ENCODE peak calls at places on chromosomes 4 and X, in eight cellular contexts. B, V, G, L, K, C, I and Y are unnamed samples.

GRCh38 chr4:125368161-125368560 is 53.4 kb downstream of the FAT4 start:
- DNase-seq in B (no peak), V (no peak), G (no peak), L (no peak), K (peak; percentile 20), C (no peak), I (no peak), Y (no peak)

GRCh38 chr4:55609393-55609821 is 17.4 kb upstream of the PDCL2 start:
- DNase-seq in B (no peak), V (no peak), G (no peak), L (no peak), K (peak; percentile 98), C (no peak), I (no peak), Y (no peak)

GRCh38 chrX:148755111-148755510 is 254.7 kb downstream of the AFF2 start:
- DNase-seq in B (no peak), V (no peak), G (no peak), L (no peak), K (peak; percentile 48), C (no peak), I (no peak), Y (no peak)

GRCh38 chr4:162265802-162266201 is 102.0 kb upstream of the FSTL5 start:
- DNase-seq in B (no peak), V (no peak), G (no peak), L (no peak), K (no peak), C (no peak), I (no peak), Y (no peak)

GRCh38 chrX:22577181-22577580 is 304.5 kb downstream of the CBLL2 start:
- DNase-seq in B (no peak), V (no peak), G (peak; percentile 25), L (no peak), K (peak; percentile 82), C (no peak), I (peak; percentile 54), Y (no peak)

GRCh38 chrX:10922158-10922557 is 189.0 kb upstream of the HCCS start:
- DNase-seq in B (no peak), V (no peak), G (no peak), L (peak; percentile 52), K (peak; percentile 80), C (no peak), I (peak; percentile 72), Y (no peak)

GRCh38 chrX:125202486-125203378 is 116.9 kb upstream of the TEX13C start:
- DNase-seq in B (no peak), V (no peak), G (no peak), L (no peak), K (no peak), C (no peak), I (no peak), Y (no peak)

GRCh38 chrX:134373736-134374135 is 86.2 kb upstream of the HPRT1 start:
- DNase-seq in B (no peak), V (no peak), G (no peak), L (no peak), K (no peak), C (no peak), I (no peak), Y (no peak)

GRCh38 chr4:142406917-142407501 is 439.1 kb downstream of the INPP4B start:
- DNase-seq in B (no peak), V (no peak), G (no peak), L (no peak), K (no peak), C (no peak), I (no peak), Y (no peak)

GRCh38 chr4:150209140-150209829 is 131.0 kb downstream of the DCLK2 start:
- DNase-seq in B (no peak), V (peak; percentile 55), G (no peak), L (peak; percentile 65), K (peak; percentile 52), C (peak; percentile 21), I (peak; percentile 66), Y (peak; percentile 5)

GRCh38 chr4:6939761-6940743 is 30.4 kb downstream of the TBC1D14 start:
- DNase-seq in B (no peak), V (no peak), G (no peak), L (no peak), K (no peak), C (no peak), I (no peak), Y (no peak)

DNA sequence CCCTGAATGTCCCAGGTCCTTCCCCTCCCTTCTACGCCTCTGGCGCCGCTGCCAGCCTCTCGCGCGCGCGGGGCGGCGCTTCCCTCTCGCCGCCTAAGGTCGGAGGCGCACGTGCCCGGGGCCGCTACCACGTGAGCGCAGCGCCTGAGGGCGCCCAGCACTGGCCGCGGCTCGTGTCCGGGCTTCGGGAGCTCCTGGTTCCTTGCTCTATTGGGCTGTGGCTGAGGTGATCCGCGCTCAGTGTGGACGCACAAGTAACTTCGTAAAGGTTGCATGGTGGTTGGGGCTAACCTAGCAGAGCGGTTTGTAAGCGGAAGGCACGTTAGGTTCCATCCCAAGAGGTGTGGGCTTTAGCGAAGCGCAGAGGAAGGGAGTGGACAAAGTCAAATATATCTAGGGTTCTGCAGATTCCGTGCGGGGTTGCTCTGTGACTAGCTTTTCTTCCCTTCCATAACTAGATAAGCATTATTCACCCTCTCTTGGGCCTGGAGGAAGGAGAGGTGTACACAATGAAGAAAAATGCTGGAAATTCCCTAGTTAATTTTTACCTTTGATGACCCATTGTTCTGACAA is 1.8 kb downstream of the TLL1 start:
- DNase-seq in B (no peak), V (peak; percentile 19), G (no peak), L (peak; percentile 68), K (peak; percentile 7), C (no peak), I (no peak), Y (no peak)
- H3K4me3 ChIP-seq in B (peak overlapping the region; percentile 54), V (peak overlapping the region; percentile 27), G (no peak overlapping the region), L (no peak overlapping the region), K (peak overlapping the region; percentile 42), C (no peak overlapping the region), I (peak overlapping the region; percentile 62), Y (no peak overlapping the region)

DNA sequence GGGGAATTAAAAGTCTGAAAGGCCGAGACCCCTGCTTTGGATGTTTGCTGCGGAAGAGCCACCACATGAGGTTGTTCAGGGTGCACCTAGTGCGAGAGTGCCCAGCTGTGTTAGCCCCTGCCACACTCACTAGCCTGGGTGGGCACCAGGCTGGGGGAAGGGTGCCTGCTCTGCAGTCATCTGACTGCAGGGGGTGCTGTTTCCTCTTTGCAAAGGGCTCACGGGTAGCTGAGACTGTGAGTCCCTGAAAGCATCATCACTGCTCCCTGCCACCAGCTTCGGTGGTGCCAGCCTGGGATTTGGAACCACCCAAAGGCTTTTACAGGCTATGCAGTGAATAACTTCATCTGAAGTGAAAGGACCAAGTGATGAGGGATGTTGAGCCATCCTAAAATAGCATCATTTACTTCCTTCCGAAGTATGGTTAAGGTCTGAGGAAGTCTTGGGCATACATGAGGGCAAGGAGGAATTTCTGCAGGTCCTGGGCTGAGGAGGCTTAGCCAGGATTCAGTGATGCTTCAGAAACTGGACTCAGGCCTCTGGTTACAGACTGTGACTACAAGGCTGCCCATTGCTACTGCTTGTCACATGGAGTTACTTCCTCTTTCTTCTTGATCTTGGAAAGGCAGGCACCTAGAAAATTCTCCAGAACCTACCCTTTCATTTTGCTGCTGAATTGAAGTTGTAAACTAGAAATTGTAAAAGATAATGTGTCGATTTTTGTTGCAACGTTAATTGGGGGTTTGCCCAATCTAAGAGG is 293.2 kb upstream of the PRPS2 start:
- DNase-seq in B (no peak), V (no peak), G (peak; percentile 10), L (no peak), K (no peak), C (peak; percentile 59), I (no peak), Y (no peak)
- TF ChIP-seq CTCF in B (no peak), V (no peak), G (no peak), L (no peak), K (peak; percentile 36), C (peak; percentile 76), I (peak; percentile 16), Y (peak; percentile 71)

DNA sequence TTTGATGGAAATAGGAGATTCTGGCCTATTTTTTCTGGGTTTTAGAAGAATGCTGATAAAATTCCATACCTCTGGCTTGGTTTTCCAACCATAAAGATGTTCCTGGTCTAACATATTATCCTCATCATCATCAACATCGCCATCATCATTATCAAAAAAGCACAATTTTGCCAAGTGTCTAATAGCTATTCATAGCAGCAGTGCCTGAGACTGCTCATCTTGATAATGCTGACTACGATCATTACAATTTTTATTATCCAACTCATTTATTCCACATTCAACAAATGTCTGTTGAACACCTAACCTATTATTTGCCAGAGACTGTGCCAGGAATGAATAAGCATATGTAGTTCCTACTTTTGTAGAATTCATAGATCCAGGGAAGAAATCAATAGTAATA is 303.5 kb upstream of the GATB start:
- DNase-seq in B (no peak), V (no peak), G (no peak), L (no peak), K (no peak), C (no peak), I (no peak), Y (no peak)
- H3K4me3 ChIP-seq in B (no peak overlapping the region), V (no peak overlapping the region), G (no peak overlapping the region), L (no peak overlapping the region), K (no peak overlapping the region), C (no peak overlapping the region), I (no peak overlapping the region), Y (no peak overlapping the region)

GRCh38 chrX:110125435-110125834 is 122.5 kb downstream of the TMEM164 start:
- DNase-seq in B (no peak), V (no peak), G (no peak), L (no peak), K (no peak), C (no peak), I (no peak), Y (no peak)
- TF ChIP-seq CTCF in B (no peak), V (no peak), G (peak; percentile 37), L (no peak), K (peak; percentile 17), C (peak; percentile 16), I (peak; percentile 56), Y (no peak)

DNA sequence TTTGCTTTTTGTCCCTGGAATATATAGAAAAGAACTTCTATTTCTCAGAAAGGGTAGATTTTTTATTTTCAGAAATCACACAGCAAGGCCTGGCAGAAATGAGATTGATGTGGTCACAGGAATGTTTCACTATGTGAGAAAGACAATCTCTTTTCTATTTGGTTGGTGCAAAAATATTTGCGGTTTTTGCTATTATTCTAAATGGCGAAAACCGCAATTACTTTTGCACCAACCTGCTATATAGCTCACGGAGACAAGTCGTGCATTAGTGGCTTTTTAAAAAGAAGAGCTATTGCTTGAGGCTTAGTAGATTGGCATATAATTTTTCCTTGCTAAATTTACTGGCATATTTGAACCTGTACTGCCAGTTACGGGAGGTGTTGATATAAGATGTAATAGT is 100.4 kb downstream of the ITM2A start:
- DNase-seq in B (no peak), V (no peak), G (no peak), L (no peak), K (no peak), C (no peak), I (no peak), Y (no peak)
- H3K4me3 ChIP-seq in B (no peak overlapping the region), V (no peak overlapping the region), G (no peak overlapping the region), L (no peak overlapping the region), K (no peak overlapping the region), C (no peak overlapping the region), I (no peak overlapping the region), Y (no peak overlapping the region)

GRCh38 chr4:145723336-145723735 is 43.4 kb downstream of the C4orf51 start:
- DNase-seq in B (no peak), V (no peak), G (no peak), L (no peak), K (peak; percentile 86), C (no peak), I (no peak), Y (no peak)
- TF ChIP-seq CTCF in B (no peak), V (no peak), G (no peak), L (no peak), K (peak; percentile 38), C (peak; percentile 23), I (no peak), Y (peak; percentile 6)